ENCODE peak calls at places on chromosomes 1 and 21, in five cellular contexts. O is prostate gland; S is stomach; M is right atrium auricular region; N is CD8-positive, alpha-beta T cell. Q is an unnamed sample. For H3K4me1, the result is how much of the 10 kb centered on the place peaks cover.

GRCh38 chr1:200708769-200709168 is 29.9 kb upstream of the CAMSAP2 start:
- DNase-seq in O (no peak), N (no peak), S (no peak), M (no peak), Q (peak)

GRCh38 chr1:38915352-38915948 is 26.2 kb downstream of the RHBDL2 start:
- DNase-seq in N (no peak), M (no peak), S (no peak), O (no peak), Q (no peak)

GRCh38 chr21:14741237-14741636 is 195.1 kb upstream of the SAMSN1 start:
- DNase-seq in N (no peak), O (no peak), S (no peak), M (no peak), Q (no peak)

GRCh38 chr1:47198214-47198613 is 8.4 kb upstream of the PDZK1IP1 start:
- DNase-seq in M (no peak), N (no peak), S (no peak), O (no peak), Q (no peak)

GRCh38 chr1:19315378-19316206 is 3.5 kb downstream of the SLC66A1 start:
- DNase-seq in M (no peak), S (no peak), N (no peak), O (no peak), Q (no peak)

GRCh38 chr1:24643362-24644346 is 552 bp downstream of the SRRM1 start:
- DNase-seq in S (peak), O (peak), M (no peak), N (no peak), Q (peak)

GRCh38 chr1:233172201-233172600 is 123.3 kb downstream of the PCNX2 start:
- DNase-seq in S (no peak), N (no peak), O (peak), M (no peak), Q (peak)

GRCh38 chr1:172914517-172915144 is 136.1 kb downstream of the TNFSF18 start:
- DNase-seq in N (no peak), O (no peak), S (no peak), M (no peak), Q (no peak)

GRCh38 chr1:214004014-214004413 is 16.2 kb downstream of the PROX1 start:
- DNase-seq in O (no peak), S (no peak), M (no peak), N (no peak), Q (no peak)

GRCh38 chr1:65039508-65039907 is 73.2 kb upstream of the JAK1 start:
- DNase-seq in O (no peak), N (no peak), S (no peak), M (no peak), Q (no peak)
- H3K4me3 ChIP-seq in O (no peak), N (no peak), S (no peak), M (no peak), Q (no peak)

GRCh38 chr1:70542856-70543255 is 131.8 kb downstream of the CTH start:
- DNase-seq in N (no peak), O (no peak), S (no peak), M (no peak), Q (no peak)

GRCh38 chr1:70546726-70547125 is 135.7 kb downstream of the CTH start:
- DNase-seq in O (no peak), M (no peak), N (no peak), S (no peak), Q (no peak)

GRCh38 chr1:70537788-70538187 is 126.7 kb downstream of the CTH start:
- DNase-seq in M (no peak), N (no peak), S (no peak), O (no peak), Q (no peak)

GRCh38 chr1:70536708-70537398 is 125.8 kb downstream of the CTH start:
- DNase-seq in N (no peak), O (no peak), S (no peak), M (no peak), Q (no peak)

GRCh38 chr1:70542040-70542439 is 131.0 kb downstream of the CTH start:
- DNase-seq in M (no peak), S (no peak), N (no peak), O (no peak), Q (no peak)
- H3K4me1 ChIP-seq in M (under half), S (under half), N (under half), O (under half), Q (under half)

GRCh38 chr21:46100020-46100419 is 2.1 kb downstream of the COL6A2 start:
- DNase-seq in O (no peak), M (peak), S (peak), N (no peak), Q (no peak)
- H3K4me3 ChIP-seq in O (no peak), M (no peak), S (peak), N (no peak), Q (no peak)

GRCh38 chr1:54402896-54403295 is 3.3 kb downstream of the SSBP3 start:
- DNase-seq in N (no peak), M (no peak), S (peak), O (no peak), Q (no peak)

GRCh38 chr1:54399765-54400164 is 6.4 kb downstream of the SSBP3 start:
- DNase-seq in S (no peak), O (no peak), N (no peak), M (no peak), Q (no peak)

GRCh38 chr1:54403377-54403776 is 2.8 kb downstream of the SSBP3 start:
- DNase-seq in O (no peak), M (no peak), S (no peak), N (no peak), Q (no peak)

GRCh38 chr1:54400321-54400720 is 5.9 kb downstream of the SSBP3 start:
- DNase-seq in O (no peak), M (no peak), S (no peak), N (no peak), Q (no peak)

GRCh38 chr1:54401799-54402198 is 4.4 kb downstream of the SSBP3 start:
- DNase-seq in O (no peak), N (no peak), M (no peak), S (peak), Q (no peak)
- H3K4me1 ChIP-seq in O (under half), N (half or more), M (under half), S (half or more), Q (under half)

GRCh38 chr1:54796902-54797301 is 4.2 kb downstream of the TTC22 start:
- DNase-seq in S (no peak), N (no peak), O (no peak), M (no peak), Q (no peak)

GRCh38 chr1:54798769-54799641 is 2.1 kb downstream of the TTC22 start:
- DNase-seq in S (peak), N (peak), O (no peak), M (no peak), Q (no peak)

GRCh38 chr1:54800899-54801759 is at the start of gene TTC22:
- DNase-seq in S (peak), N (peak), O (peak), M (no peak), Q (peak)

GRCh38 chr1:54798206-54798605 is 2.9 kb downstream of the TTC22 start:
- DNase-seq in N (no peak), O (no peak), M (no peak), S (no peak), Q (no peak)

GRCh38 chr1:54800041-54800898 is 853 bp downstream of the TTC22 start:
- DNase-seq in O (no peak), S (no peak), M (no peak), N (no peak), Q (no peak)
- H3K4me3 ChIP-seq in O (peak), S (peak), M (no peak), N (peak), Q (peak)

DNA sequence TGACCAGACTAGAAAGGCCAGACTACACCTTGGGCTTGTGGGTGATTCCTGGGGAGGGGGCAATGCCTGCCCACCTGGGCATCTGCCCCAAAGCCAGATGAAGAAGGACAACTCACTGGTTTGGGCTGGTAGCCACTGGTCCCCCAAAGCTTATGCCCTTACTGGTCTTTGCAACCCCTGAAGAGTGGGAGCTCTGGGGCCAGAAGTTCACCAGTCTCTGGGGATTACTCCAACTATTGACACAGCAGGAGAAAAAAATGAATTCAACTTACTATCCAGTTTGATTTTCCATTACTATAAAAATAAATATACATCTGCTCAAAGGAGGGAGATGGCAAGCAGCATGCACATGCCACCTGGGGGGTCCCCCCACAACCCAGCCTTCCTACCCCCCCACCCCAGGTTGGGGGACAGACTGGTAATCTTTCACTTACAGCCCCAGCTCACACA is 2.6 kb downstream of the AHDC1 start:
- DNase-seq in N (no peak), O (no peak), M (no peak), S (no peak), Q (no peak)
- H3K4me1 ChIP-seq in N (half or more), O (under half), M (under half), S (half or more), Q (under half)

GRCh38 chr1:166133276-166133841 is 33.4 kb downstream of the FAM78B start:
- DNase-seq in M (no peak), N (no peak), O (no peak), S (no peak), Q (peak)

GRCh38 chr1:166136252-166136651 is 30.5 kb downstream of the FAM78B start:
- DNase-seq in N (no peak), S (no peak), M (no peak), O (no peak), Q (no peak)

GRCh38 chr1:166133857-166134256 is 32.9 kb downstream of the FAM78B start:
- DNase-seq in M (no peak), N (no peak), O (no peak), S (no peak), Q (no peak)

GRCh38 chr1:166129006-166129405 is 37.8 kb downstream of the FAM78B start:
- DNase-seq in N (no peak), S (no peak), O (no peak), M (no peak), Q (no peak)

DNA sequence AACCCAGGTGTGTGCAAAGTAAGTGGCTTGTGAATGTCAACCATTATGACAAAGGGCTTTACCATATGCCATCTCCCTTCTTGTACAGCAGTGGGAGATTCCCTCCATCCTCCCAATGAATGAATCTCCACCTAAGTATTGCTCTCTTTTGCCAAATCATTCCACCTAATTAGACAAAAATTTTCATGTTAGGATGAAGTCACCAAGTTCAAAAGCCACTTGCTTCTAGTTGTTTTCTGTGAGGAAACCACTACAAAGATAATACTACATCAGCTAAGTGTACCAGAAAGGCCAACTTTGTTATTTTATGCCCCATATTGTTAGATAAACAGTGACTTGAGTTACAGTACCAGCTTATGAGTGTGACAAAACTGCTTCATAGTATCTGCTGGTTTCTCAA is 34.3 kb downstream of the FAM78B start:
- DNase-seq in S (no peak), M (no peak), N (no peak), O (no peak), Q (no peak)
- H3K4me3 ChIP-seq in S (no peak), M (no peak), N (no peak), O (no peak), Q (no peak)